ENCODE peak calls at places on chromosomes 3 and 15, in four cellular contexts. H, V, Q and X are unnamed samples.

GRCh38 chr3:54240-54639 is 142.3 kb upstream of the CHL1 start:
- DNase-seq in H (no peak), V (no peak), Q (no peak), X (no peak)

GRCh38 chr3:15476378-15476777 is 45.1 kb downstream of the COLQ start:
- DNase-seq in H (no peak), V (no peak), Q (no peak), X (peak)

GRCh38 chr3:108091498-108092259 is 848 bp upstream of the CD47 start:
- DNase-seq in H (peak), V (peak), Q (no peak), X (peak)

GRCh38 chr15:26697913-26698312 is 75.0 kb downstream of the GABRB3 start:
- DNase-seq in H (no peak), V (no peak), Q (no peak), X (no peak)

GRCh38 chr3:75218577-75218976 is 445.6 kb upstream of the FRG2C start:
- DNase-seq in H (no peak), V (no peak), Q (no peak), X (no peak)

GRCh38 chr15:45200799-45201556 is 13.2 kb upstream of the SHF start:
- DNase-seq in H (peak), V (peak), Q (peak), X (peak)

GRCh38 chr3:123365450-123366143 is 83.3 kb downstream of the ADCY5 start:
- DNase-seq in H (peak), V (no peak), Q (peak), X (peak)

GRCh38 chr15:87619161-87619960 is 637.2 kb downstream of the NTRK3 start:
- DNase-seq in H (no peak), V (no peak), Q (no peak), X (no peak)